ENCODE peak calls at places on chromosomes 11 and 22, in seven cellular contexts. Y, I, A, T, R, V and H are unnamed samples.

GRCh38 chr22:35555351-35555915 is 14.8 kb downstream of the RASD2 start:
- DNase-seq in Y (no peak), R (no peak), V (no peak), I (no peak), A (no peak), T (no peak), H (no peak)

GRCh38 chr11:35009191-35009940 is 92.9 kb downstream of the PDHX start:
- DNase-seq in R (no peak), I (no peak), V (peak; percentile 83), Y (no peak), T (peak; percentile 47), A (no peak), H (no peak)

GRCh38 chr11:7442588-7443215 is 42.6 kb upstream of the OLFML1 start:
- DNase-seq in V (peak; percentile 65), T (peak; percentile 32), R (peak; percentile 81), A (peak; percentile 61), Y (peak; percentile 71), I (peak; percentile 77), H (peak; percentile 79)

GRCh38 chr11:78910322-78910721 is 335.7 kb upstream of the NARS2 start:
- DNase-seq in R (no peak), A (no peak), T (no peak), I (no peak), V (no peak), Y (no peak), H (no peak)

GRCh38 chr22:30398685-30399680 is 2.2 kb downstream of the SEC14L2 start:
- DNase-seq in Y (no peak), A (no peak), R (no peak), V (no peak), T (no peak), I (no peak), H (no peak)

GRCh38 chr11:2975594-2975993 is 16.5 kb downstream of the NAP1L4 start:
- DNase-seq in A (peak; percentile 25), Y (peak; percentile 48), V (peak; percentile 45), T (no peak), I (peak; percentile 32), R (no peak), H (peak; percentile 89)

GRCh38 chr11:15629690-15630321 is 515.1 kb downstream of the INSC start:
- DNase-seq in V (peak; percentile 7), R (peak; percentile 52), T (no peak), A (no peak), Y (no peak), I (no peak), H (no peak)

GRCh38 chr11:1150095-1150494 is 7.7 kb upstream of the MUC5AC start:
- DNase-seq in R (no peak), Y (no peak), I (no peak), A (no peak), V (no peak), T (no peak), H (no peak)

GRCh38 chr22:49403102-49403501 is 424.6 kb downstream of the BRD1 start:
- DNase-seq in R (no peak), I (no peak), Y (no peak), V (no peak), A (no peak), T (no peak), H (no peak)

GRCh38 chr22:44023404-44024287 is 456 bp upstream of the PARVB start:
- DNase-seq in Y (no peak), T (no peak), I (peak; percentile 58), A (peak; percentile 9), R (peak; percentile 82), V (no peak), H (no peak)

GRCh38 chr22:43957871-43958270 is 2.6 kb downstream of the SAMM50 start:
- DNase-seq in V (no peak), T (no peak), Y (no peak), I (no peak), A (no peak), R (no peak), H (no peak)

GRCh38 chr11:28542556-28542955 is 434.4 kb downstream of the METTL15 start:
- DNase-seq in Y (no peak), A (no peak), V (no peak), I (no peak), R (no peak), T (no peak), H (no peak)

GRCh38 chr11:76781046-76781801 is 1.9 kb upstream of the TSKU start:
- DNase-seq in Y (no peak), A (no peak), T (no peak), I (no peak), R (no peak), V (no peak), H (no peak)

GRCh38 chr11:78715639-78716311 is 141.1 kb upstream of the NARS2 start:
- DNase-seq in A (peak; percentile 20), T (peak; percentile 76), V (peak; percentile 88), Y (peak; percentile 10), R (peak; percentile 51), I (peak; percentile 63), H (peak; percentile 37)

GRCh38 chr11:72471005-72471898 is 36.9 kb upstream of the CLPB start:
- DNase-seq in T (peak; percentile 77), R (peak; percentile 59), I (peak; percentile 55), Y (peak; percentile 85), V (peak; percentile 63), A (peak; percentile 51), H (peak; percentile 87)

GRCh38 chr22:35212020-35212419 is 45.3 kb upstream of the HMGXB4 start:
- DNase-seq in V (no peak), T (no peak), R (no peak), I (no peak), Y (no peak), A (no peak), H (no peak)

GRCh38 chr11:44096360-44097188 is 1.1 kb downstream of the EXT2 start:
- DNase-seq in V (peak; percentile 84), T (no peak), I (peak; percentile 5), A (no peak), R (no peak), Y (no peak), H (no peak)

GRCh38 chr11:44304091-44305084 is 5.6 kb downstream of the ALX4 start:
- DNase-seq in Y (no peak), I (no peak), R (no peak), T (no peak), A (no peak), V (no peak), H (no peak)

GRCh38 chr11:121591405-121592033 is 138.8 kb upstream of the SORL1-AS1 start:
- DNase-seq in A (peak; percentile 76), I (peak; percentile 74), Y (peak; percentile 76), V (peak; percentile 80), T (peak; percentile 82), R (no peak), H (peak; percentile 87)

GRCh38 chr11:119029340-119030028 is 1.2 kb downstream of the SLC37A4 start:
- DNase-seq in V (no peak), A (peak; percentile 43), T (peak; percentile 1), I (peak; percentile 43), Y (peak; percentile 39), R (no peak), H (peak; percentile 30)

GRCh38 chr11:102253018-102253775 is 64.1 kb upstream of the BIRC3 start:
- DNase-seq in A (no peak), T (no peak), I (no peak), Y (no peak), V (no peak), R (no peak), H (no peak)

GRCh38 chr22:29461263-29461662 is 18.8 kb upstream of the NEFH start:
- DNase-seq in R (no peak), Y (no peak), T (no peak), V (no peak), A (no peak), I (no peak), H (no peak)

GRCh38 chr11:11349870-11350325 is 3.2 kb downstream of the CSNK2A3 start:
- DNase-seq in R (no peak), A (no peak), I (no peak), Y (no peak), V (peak; percentile 26), T (no peak), H (peak; percentile 26)

GRCh38 chr11:64226507-64227051 is 505 bp downstream of the NUDT22 start:
- DNase-seq in T (peak; percentile 39), A (no peak), Y (no peak), I (peak; percentile 74), R (peak; percentile 81), V (no peak), H (no peak)

GRCh38 chr11:67457453-67457852 is 2.3 kb downstream of the CABP4 start:
- DNase-seq in Y (no peak), T (no peak), I (no peak), R (peak; percentile 26), A (no peak), V (no peak), H (no peak)

GRCh38 chr11:428295-428694 is 13.5 kb upstream of the SIGIRR start:
- DNase-seq in A (no peak), Y (no peak), R (peak; percentile 27), I (no peak), V (no peak), T (no peak), H (no peak)

GRCh38 chr11:121711900-121712424 is 259.2 kb upstream of the SORL1-AS1 start:
- DNase-seq in I (no peak), R (no peak), Y (no peak), T (no peak), V (no peak), A (no peak), H (no peak)

GRCh38 chr22:35589071-35589735 is 27.9 kb downstream of the MB start:
- DNase-seq in V (peak; percentile 87), Y (no peak), T (no peak), R (no peak), A (no peak), I (no peak), H (no peak)